ENCODE peak calls at places on chromosomes 7 and 10, in nine cellular contexts. One of them, this sample, is unnamed.

GRCh38 chr10:35462491-35462934 is 126.2 kb downstream of the CCNY start:
- DNase-seq in HL-60: no peak
- DNase-seq in A549: no peak
- DNase-seq in GM23338: no peak
- DNase-seq in HCT116: no peak
- DNase-seq in HepG2: peak; percentile 56
- DNase-seq in K562: no peak
- DNase-seq in GM12878: no peak
- DNase-seq in SK-N-SH: no peak
- DNase-seq in this sample: no peak

GRCh38 chr10:120477006-120477722 is 20.1 kb downstream of the PLPP4 start:
- DNase-seq in HL-60: no peak
- DNase-seq in A549: no peak
- DNase-seq in GM23338: no peak
- DNase-seq in HCT116: no peak
- DNase-seq in HepG2: no peak
- DNase-seq in K562: no peak
- DNase-seq in GM12878: no peak
- DNase-seq in SK-N-SH: no peak
- DNase-seq in this sample: no peak

GRCh38 chr10:373516-374309 is 238.5 kb downstream of the ZMYND11 start:
- DNase-seq in HL-60: no peak
- DNase-seq in A549: peak; percentile 36
- DNase-seq in GM23338: no peak
- DNase-seq in HCT116: no peak
- DNase-seq in HepG2: peak; percentile 80
- DNase-seq in K562: no peak
- DNase-seq in GM12878: no peak
- DNase-seq in SK-N-SH: peak; percentile 56
- DNase-seq in this sample: no peak

GRCh38 chr7:1403844-1404404 is 55.3 kb downstream of the MICALL2 start:
- DNase-seq in HL-60: peak; percentile 14
- DNase-seq in A549: peak; percentile 65
- DNase-seq in GM23338: peak; percentile 73
- DNase-seq in HCT116: no peak
- DNase-seq in HepG2: no peak
- DNase-seq in K562: no peak
- DNase-seq in GM12878: no peak
- DNase-seq in SK-N-SH: peak; percentile 77
- DNase-seq in this sample: no peak

GRCh38 chr7:18798018-18798906 is 302.7 kb downstream of the HDAC9 start:
- DNase-seq in HL-60: no peak
- DNase-seq in A549: no peak
- DNase-seq in GM23338: peak; percentile 15
- DNase-seq in HCT116: no peak
- DNase-seq in HepG2: no peak
- DNase-seq in K562: no peak
- DNase-seq in GM12878: no peak
- DNase-seq in SK-N-SH: no peak
- DNase-seq in this sample: no peak

GRCh38 chr10:28250782-28251181 is 52.1 kb downstream of the MPP7 start:
- DNase-seq in HL-60: no peak
- DNase-seq in A549: peak; percentile 12
- DNase-seq in GM23338: no peak
- DNase-seq in HCT116: no peak
- DNase-seq in HepG2: peak; percentile 29
- DNase-seq in K562: peak; percentile 10
- DNase-seq in GM12878: no peak
- DNase-seq in SK-N-SH: no peak
- DNase-seq in this sample: no peak

GRCh38 chr7:128427289-128427891 is 17.6 kb upstream of the IMPDH1 start:
- DNase-seq in HL-60: peak; percentile 51
- DNase-seq in A549: peak; percentile 76
- DNase-seq in GM23338: peak; percentile 88
- DNase-seq in HCT116: peak; percentile 36
- DNase-seq in HepG2: peak; percentile 55
- DNase-seq in K562: peak; percentile 80
- DNase-seq in GM12878: no peak
- DNase-seq in SK-N-SH: peak; percentile 65
- DNase-seq in this sample: peak; percentile 64

GRCh38 chr7:155947051-155947450 is 134.8 kb upstream of the SHH start:
- DNase-seq in HL-60: no peak
- DNase-seq in A549: peak; percentile 29
- DNase-seq in GM23338: no peak
- DNase-seq in HCT116: no peak
- DNase-seq in HepG2: no peak
- DNase-seq in K562: no peak
- DNase-seq in GM12878: no peak
- DNase-seq in SK-N-SH: no peak
- DNase-seq in this sample: no peak

GRCh38 chr7:6589829-6590644 is at the start of gene INTS15:
- DNase-seq in HL-60: peak; percentile 65
- DNase-seq in A549: peak; percentile 82
- DNase-seq in GM23338: peak; percentile 88
- DNase-seq in HCT116: peak; percentile 69
- DNase-seq in HepG2: peak; percentile 51
- DNase-seq in K562: peak; percentile 89
- DNase-seq in GM12878: no peak
- DNase-seq in SK-N-SH: peak; percentile 99
- DNase-seq in this sample: no peak

GRCh38 chr10:3226960-3227724 is 54.6 kb upstream of the PITRM1 start:
- DNase-seq in HL-60: no peak
- DNase-seq in A549: peak; percentile 60
- DNase-seq in GM23338: no peak
- DNase-seq in HCT116: peak; percentile 60
- DNase-seq in HepG2: no peak
- DNase-seq in K562: no peak
- DNase-seq in GM12878: no peak
- DNase-seq in SK-N-SH: no peak
- DNase-seq in this sample: no peak

GRCh38 chr10:67280405-67280804 is 354.6 kb downstream of the LRRTM3 start:
- DNase-seq in HL-60: no peak
- DNase-seq in A549: no peak
- DNase-seq in GM23338: no peak
- DNase-seq in HCT116: no peak
- DNase-seq in HepG2: no peak
- DNase-seq in K562: no peak
- DNase-seq in GM12878: no peak
- DNase-seq in SK-N-SH: no peak
- DNase-seq in this sample: no peak

GRCh38 chr7:57876-58275 is 134.5 kb upstream of the FAM20C start:
- DNase-seq in HL-60: no peak
- DNase-seq in A549: no peak
- DNase-seq in GM23338: no peak
- DNase-seq in HCT116: no peak
- DNase-seq in HepG2: no peak
- DNase-seq in K562: no peak
- DNase-seq in GM12878: no peak
- DNase-seq in SK-N-SH: peak; percentile 64
- DNase-seq in this sample: no peak

GRCh38 chr7:54615-55014 is 137.8 kb upstream of the FAM20C start:
- DNase-seq in HL-60: no peak
- DNase-seq in A549: no peak
- DNase-seq in GM23338: no peak
- DNase-seq in HCT116: no peak
- DNase-seq in HepG2: no peak
- DNase-seq in K562: no peak
- DNase-seq in GM12878: no peak
- DNase-seq in SK-N-SH: no peak
- DNase-seq in this sample: no peak

GRCh38 chr7:56291-56913 is 136.0 kb upstream of the FAM20C start:
- DNase-seq in HL-60: no peak
- DNase-seq in A549: no peak
- DNase-seq in GM23338: no peak
- DNase-seq in HCT116: no peak
- DNase-seq in HepG2: no peak
- DNase-seq in K562: no peak
- DNase-seq in GM12878: no peak
- DNase-seq in SK-N-SH: no peak
- DNase-seq in this sample: no peak

GRCh38 chr7:57071-57470 is 135.3 kb upstream of the FAM20C start:
- DNase-seq in HL-60: no peak
- DNase-seq in A549: no peak
- DNase-seq in GM23338: no peak
- DNase-seq in HCT116: no peak
- DNase-seq in HepG2: no peak
- DNase-seq in K562: no peak
- DNase-seq in GM12878: no peak
- DNase-seq in SK-N-SH: no peak
- DNase-seq in this sample: no peak

DNA sequence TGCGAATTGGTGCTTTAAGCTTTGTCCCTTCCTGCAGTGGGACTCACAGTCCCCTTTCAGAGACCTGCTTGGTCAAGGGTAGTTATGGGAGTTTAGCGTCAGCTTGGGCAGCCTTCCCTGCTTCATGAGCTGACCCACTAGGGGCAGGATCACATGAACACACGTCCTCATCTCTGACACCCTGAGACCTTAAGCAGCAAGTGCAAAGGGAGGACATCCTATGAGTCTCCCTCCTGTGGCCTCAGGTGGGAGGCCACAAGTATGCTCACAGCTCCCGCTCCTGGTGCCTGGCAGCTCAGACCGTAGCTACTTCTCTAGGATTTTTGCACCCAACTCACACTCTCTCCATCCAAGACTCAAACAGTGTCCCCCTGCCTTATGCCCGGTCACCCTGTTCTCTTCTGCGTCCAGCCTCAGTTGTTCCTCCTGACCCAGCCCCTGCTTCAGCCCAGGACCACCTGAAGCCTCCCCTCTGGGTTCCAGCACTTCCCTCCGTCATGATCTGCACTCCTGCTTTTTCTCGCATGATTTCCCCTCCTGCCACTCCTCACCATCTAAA is 136.6 kb upstream of the FAM20C start:
- DNase-seq in HL-60: no peak
- DNase-seq in A549: peak; percentile 19
- DNase-seq in GM23338: peak; percentile 47
- DNase-seq in HCT116: no peak
- DNase-seq in HepG2: no peak
- DNase-seq in K562: peak; percentile 41
- DNase-seq in GM12878: no peak
- DNase-seq in SK-N-SH: no peak
- DNase-seq in this sample: no peak
- TF ChIP-seq CTCF in HL-60: no peak
- TF ChIP-seq CTCF in A549: no peak
- TF ChIP-seq CTCF in GM23338: peak; percentile 32
- TF ChIP-seq CTCF in HCT116: no peak
- TF ChIP-seq CTCF in HepG2: no peak
- TF ChIP-seq CTCF in K562: peak; percentile 35
- TF ChIP-seq CTCF in GM12878: no peak
- TF ChIP-seq CTCF in SK-N-SH: no peak
- TF ChIP-seq CTCF in this sample: no peak

GRCh38 chr7:25846722-25847121 is 305.3 kb upstream of the NFE2L3 start:
- DNase-seq in HL-60: no peak
- DNase-seq in A549: no peak
- DNase-seq in GM23338: no peak
- DNase-seq in HCT116: no peak
- DNase-seq in HepG2: no peak
- DNase-seq in K562: peak; percentile 35
- DNase-seq in GM12878: no peak
- DNase-seq in SK-N-SH: peak; percentile 55
- DNase-seq in this sample: no peak
- TF ChIP-seq REST in HL-60: peak; percentile 41
- TF ChIP-seq REST in A549: peak; percentile 44
- TF ChIP-seq REST in GM23338: no peak
- TF ChIP-seq REST in HCT116: no peak
- TF ChIP-seq REST in HepG2: no peak
- TF ChIP-seq REST in K562: no peak
- TF ChIP-seq REST in GM12878: no peak
- TF ChIP-seq REST in SK-N-SH: peak; percentile 47
- TF ChIP-seq REST in this sample: peak; percentile 60

DNA sequence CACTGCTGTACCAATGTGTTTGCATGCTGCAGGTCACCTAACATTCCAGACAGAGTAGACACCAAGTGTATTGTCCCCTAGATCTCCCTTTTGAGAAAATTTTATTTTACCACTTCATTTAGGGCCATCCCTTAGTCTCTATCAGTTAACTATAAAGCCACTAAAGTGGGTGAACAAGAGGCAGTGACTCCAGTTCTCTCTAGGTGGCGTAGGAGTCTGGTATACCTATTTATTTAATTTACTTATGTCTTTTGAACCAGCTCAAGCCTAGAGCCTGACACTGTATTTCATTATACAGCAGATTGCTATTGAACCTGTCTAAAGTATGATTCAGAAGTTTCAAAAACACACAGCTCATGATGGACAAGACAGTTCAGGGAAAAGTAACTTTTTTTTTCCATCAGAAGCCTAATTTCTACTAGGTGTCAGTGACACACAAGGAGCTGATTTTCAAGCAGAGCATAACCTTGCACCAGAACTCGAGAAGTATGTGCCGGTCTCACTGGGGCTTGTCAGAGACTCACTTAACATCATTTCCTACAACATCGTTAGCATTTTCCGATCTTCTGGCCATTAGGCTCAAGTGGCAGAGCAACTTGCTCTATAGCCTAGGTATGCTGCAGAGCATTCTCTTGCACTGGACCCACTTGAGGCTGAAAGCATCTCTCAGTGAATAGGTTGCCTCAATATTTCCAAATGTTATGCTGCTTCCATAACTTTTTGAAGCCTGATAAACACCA is 175.4 kb downstream of the CDC14C start:
- DNase-seq in HL-60: no peak
- DNase-seq in A549: peak; percentile 3
- DNase-seq in GM23338: peak; percentile 59
- DNase-seq in HCT116: no peak
- DNase-seq in HepG2: no peak
- DNase-seq in K562: no peak
- DNase-seq in GM12878: no peak
- DNase-seq in SK-N-SH: no peak
- DNase-seq in this sample: no peak
- TF ChIP-seq CTCF in HL-60: no peak
- TF ChIP-seq CTCF in A549: no peak
- TF ChIP-seq CTCF in GM23338: peak; percentile 59
- TF ChIP-seq CTCF in HCT116: no peak
- TF ChIP-seq CTCF in HepG2: no peak
- TF ChIP-seq CTCF in K562: no peak
- TF ChIP-seq CTCF in GM12878: no peak
- TF ChIP-seq CTCF in SK-N-SH: peak; percentile 50
- TF ChIP-seq CTCF in this sample: peak; percentile 41

DNA sequence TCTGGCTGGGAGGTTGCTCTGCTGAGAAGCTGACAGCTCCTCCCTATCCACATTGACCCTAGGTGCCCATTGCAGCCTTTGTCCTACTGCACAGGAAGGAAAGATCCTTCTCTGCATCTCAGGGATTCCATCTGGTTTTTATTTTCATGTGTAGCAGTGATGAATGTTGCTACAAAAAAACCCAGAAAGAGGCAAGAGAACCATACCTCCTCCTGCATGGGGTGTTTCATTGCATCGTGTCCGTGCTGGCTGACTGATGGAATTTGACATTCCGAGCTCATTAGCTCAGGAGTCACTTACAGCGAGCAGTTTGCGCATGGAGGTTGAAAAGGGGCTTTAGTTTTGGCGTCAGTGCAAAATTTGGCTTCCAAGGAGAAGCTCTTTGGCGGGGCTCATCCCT is 25.7 kb downstream of the EMX2 start:
- DNase-seq in HL-60: no peak
- DNase-seq in A549: no peak
- DNase-seq in GM23338: no peak
- DNase-seq in HCT116: no peak
- DNase-seq in HepG2: no peak
- DNase-seq in K562: no peak
- DNase-seq in GM12878: no peak
- DNase-seq in SK-N-SH: no peak
- DNase-seq in this sample: no peak
- TF ChIP-seq REST in HL-60: no peak
- TF ChIP-seq REST in A549: no peak
- TF ChIP-seq REST in GM23338: no peak
- TF ChIP-seq REST in HCT116: no peak
- TF ChIP-seq REST in HepG2: no peak
- TF ChIP-seq REST in K562: no peak
- TF ChIP-seq REST in GM12878: no peak
- TF ChIP-seq REST in SK-N-SH: no peak
- TF ChIP-seq REST in this sample: no peak

GRCh38 chr7:33673029-33673700 is 232.2 kb upstream of the BMPER start:
- DNase-seq in HL-60: no peak
- DNase-seq in A549: no peak
- DNase-seq in GM23338: peak; percentile 80
- DNase-seq in HCT116: no peak
- DNase-seq in HepG2: no peak
- DNase-seq in K562: no peak
- DNase-seq in GM12878: no peak
- DNase-seq in SK-N-SH: no peak
- DNase-seq in this sample: no peak
- TF ChIP-seq CTCF in HL-60: no peak
- TF ChIP-seq CTCF in A549: no peak
- TF ChIP-seq CTCF in GM23338: peak; percentile 73
- TF ChIP-seq CTCF in HCT116: no peak
- TF ChIP-seq CTCF in HepG2: no peak
- TF ChIP-seq CTCF in K562: no peak
- TF ChIP-seq CTCF in GM12878: no peak
- TF ChIP-seq CTCF in SK-N-SH: peak; percentile 27
- TF ChIP-seq CTCF in this sample: no peak